ENCODE peak calls at places on chromosome X, in ten cellular contexts. T, I, U, Q, P, D, W, O, C and M are unnamed samples.

GRCh38 chrX:39309018-39309620 is 507.9 kb downstream of the MID1IP1 start:
- DNase-seq in U (no peak), P (no peak), W (no peak), D (no peak), T (peak), C (no peak), I (no peak), O (no peak), Q (peak), M (no peak)

GRCh38 chrX:49072712-49073095 is 1.1 kb downstream of the PRAF2 start:
- DNase-seq in O (no peak), C (no peak), W (no peak), D (no peak), U (no peak), T (no peak), Q (no peak), P (no peak), I (no peak), M (no peak)

GRCh38 chrX:71178908-71179307 is 34.3 kb downstream of the NLGN3 start:
- DNase-seq in U (peak), D (peak), P (peak), C (peak), T (peak), O (peak), I (peak), W (peak), Q (no peak), M (peak)

GRCh38 chrX:108131471-108131870 is 39.9 kb downstream of the ATG4A start:
- DNase-seq in T (peak), D (no peak), C (no peak), Q (no peak), P (no peak), I (no peak), U (no peak), W (no peak), O (no peak), M (no peak)

GRCh38 chrX:74453178-74453577 is 31.9 kb downstream of the SLC16A2 start:
- DNase-seq in T (no peak), Q (no peak), D (no peak), U (no peak), C (no peak), W (no peak), P (no peak), I (no peak), O (no peak), M (no peak)

GRCh38 chrX:153766098-153766817 is 2.2 kb downstream of the PLXNB3 start:
- DNase-seq in D (peak), W (peak), U (no peak), P (no peak), C (peak), I (peak), Q (no peak), T (peak), O (no peak), M (no peak)

GRCh38 chrX:1434871-1435240 is 17.9 kb downstream of the ASMTL start:
- DNase-seq in T (no peak), I (no peak), U (no peak), P (no peak), O (peak), C (no peak), Q (no peak), D (no peak), W (no peak), M (no peak)

GRCh38 chrX:41862562-41863184 is 60.7 kb downstream of the CASK start:
- DNase-seq in O (no peak), P (no peak), C (no peak), Q (no peak), I (no peak), U (no peak), T (no peak), D (no peak), W (no peak), M (no peak)

GRCh38 chrX:24231169-24231568 is 81.6 kb downstream of the ZFX start:
- DNase-seq in I (no peak), T (peak), P (no peak), Q (no peak), C (no peak), D (no peak), W (no peak), U (no peak), O (no peak), M (no peak)

GRCh38 chrX:21225643-21226042 is 148.6 kb upstream of the CNKSR2 start:
- DNase-seq in P (no peak), C (no peak), W (no peak), Q (no peak), I (no peak), D (no peak), O (no peak), T (no peak), U (no peak), M (no peak)

GRCh38 chrX:122586831-122587230 is 597.2 kb upstream of the GRIA3 start:
- DNase-seq in T (no peak), Q (no peak), D (no peak), P (no peak), I (no peak), W (no peak), U (no peak), C (no peak), O (no peak), M (no peak)

GRCh38 chrX:13022926-13023325 is 21.5 kb downstream of the FAM9C start:
- DNase-seq in T (no peak), P (no peak), C (no peak), W (no peak), O (no peak), I (no peak), D (no peak), Q (no peak), U (no peak), M (no peak)

GRCh38 chrX:138128025-138128671 is 562.2 kb downstream of the ZIC3 start:
- DNase-seq in O (no peak), P (no peak), C (no peak), T (peak), I (no peak), U (peak), Q (no peak), D (no peak), W (no peak), M (no peak)

GRCh38 chrX:47447607-47448006 is 35.4 kb downstream of the ZNF41 start:
- DNase-seq in D (no peak), P (no peak), Q (no peak), C (no peak), O (no peak), T (no peak), W (no peak), I (no peak), U (no peak), M (no peak)

GRCh38 chrX:130108647-130109428 is 1.5 kb downstream of the ELF4 start:
- DNase-seq in U (no peak), C (peak), P (no peak), O (peak), I (peak), D (peak), T (no peak), W (no peak), Q (no peak), M (no peak)

GRCh38 chrX:130109429-130110378 is 593 bp downstream of the ELF4 start:
- DNase-seq in T (no peak), U (no peak), P (no peak), D (peak), I (no peak), W (no peak), C (no peak), Q (no peak), O (peak), M (no peak)

GRCh38 chrX:69046996-69047490 is 118.2 kb downstream of the PJA1 start:
- DNase-seq in C (no peak), I (no peak), W (no peak), D (no peak), O (no peak), U (no peak), Q (no peak), T (no peak), P (peak), M (no peak)

GRCh38 chrX:50281253-50281652 is 76.7 kb downstream of the CCNB3 start:
- DNase-seq in C (no peak), U (no peak), P (no peak), D (no peak), Q (no peak), O (no peak), W (no peak), T (no peak), I (no peak), M (no peak)

GRCh38 chrX:49160908-49161307 is 1.6 kb upstream of the MAGIX start:
- DNase-seq in O (no peak), C (no peak), U (no peak), I (no peak), T (no peak), Q (no peak), D (no peak), P (no peak), W (no peak), M (no peak)

GRCh38 chrX:124086411-124086810 is 124.9 kb downstream of the STAG2 start:
- DNase-seq in W (peak), P (no peak), Q (no peak), C (no peak), D (no peak), I (no peak), U (peak), T (no peak), O (no peak), M (no peak)

GRCh38 chrX:57155171-57155570 is 18.0 kb upstream of the SPIN2A start:
- DNase-seq in U (no peak), P (no peak), C (no peak), D (no peak), Q (no peak), T (no peak), W (no peak), O (no peak), I (no peak), M (no peak)

GRCh38 chrX:41518127-41518840 is 71.1 kb downstream of the NYX start:
- DNase-seq in C (no peak), Q (no peak), P (no peak), U (no peak), W (no peak), D (no peak), T (no peak), O (no peak), I (no peak), M (no peak)

GRCh38 chrX:2892816-2893215 is 36.3 kb downstream of the ARSD start:
- DNase-seq in T (no peak), O (no peak), Q (no peak), C (no peak), U (no peak), W (no peak), P (no peak), I (no peak), D (no peak), M (no peak)

GRCh38 chrX:56794831-56795230 is 65.8 kb downstream of the NBDY start:
- DNase-seq in T (no peak), P (peak), U (no peak), W (no peak), D (no peak), Q (no peak), C (peak), O (no peak), I (no peak), M (no peak)

GRCh38 chrX:110000854-110001701 is 1.8 kb upstream of the TMEM164 start:
- DNase-seq in D (no peak), P (no peak), C (no peak), T (no peak), I (peak), U (no peak), Q (no peak), W (no peak), O (no peak), M (no peak)

GRCh38 chrX:110743679-110744340 is 51.8 kb downstream of the CHRDL1 start:
- DNase-seq in T (no peak), U (peak), I (no peak), W (no peak), D (no peak), O (no peak), Q (no peak), P (no peak), C (no peak), M (no peak)

GRCh38 chrX:57286507-57287251 is at the start of gene FAAH2:
- DNase-seq in I (peak), C (no peak), O (no peak), T (no peak), Q (peak), D (no peak), P (peak), U (peak), W (peak), M (peak)

GRCh38 chrX:1134976-1135375 is 77.5 kb downstream of the CRLF2 start:
- DNase-seq in O (peak), C (no peak), D (no peak), I (no peak), P (no peak), Q (no peak), U (no peak), T (no peak), W (no peak), M (no peak)